ENCODE peak calls at places on chromosome 18, in five cellular contexts. One of them, this sample, is unnamed.

GRCh38 chr18:58473071-58473470 is 155.8 kb downstream of the ALPK2 start:
- DNase-seq in H1: no peak
- DNase-seq in cardiac muscle cell: peak; percentile 45
- DNase-seq in colonic mucosa: no peak
- DNase-seq in adrenal gland: no peak
- DNase-seq in this sample: no peak

GRCh38 chr18:31206787-31207381 is 44.2 kb upstream of the DSC1 start:
- DNase-seq in H1: peak; percentile 52
- DNase-seq in cardiac muscle cell: no peak
- DNase-seq in colonic mucosa: peak; percentile 94
- DNase-seq in adrenal gland: peak; percentile 32
- DNase-seq in this sample: peak; percentile 82

GRCh38 chr18:28365406-28365805 is 188.5 kb upstream of the CDH2 start:
- DNase-seq in H1: no peak
- DNase-seq in cardiac muscle cell: peak; percentile 40
- DNase-seq in colonic mucosa: no peak
- DNase-seq in adrenal gland: no peak
- DNase-seq in this sample: peak; percentile 22

GRCh38 chr18:8890957-8891464 is 185.7 kb downstream of the MTCL1 start:
- DNase-seq in H1: no peak
- DNase-seq in cardiac muscle cell: peak; percentile 84
- DNase-seq in colonic mucosa: no peak
- DNase-seq in adrenal gland: no peak
- DNase-seq in this sample: peak; percentile 81

GRCh38 chr18:78873916-78874505 is 105.6 kb upstream of the SALL3 start:
- DNase-seq in H1: no peak
- DNase-seq in cardiac muscle cell: no peak
- DNase-seq in colonic mucosa: no peak
- DNase-seq in adrenal gland: no peak
- DNase-seq in this sample: no peak

GRCh38 chr18:62827397-62827796 is 112.1 kb downstream of the PHLPP1 start:
- DNase-seq in H1: no peak
- DNase-seq in cardiac muscle cell: no peak
- DNase-seq in colonic mucosa: no peak
- DNase-seq in adrenal gland: no peak
- DNase-seq in this sample: no peak

GRCh38 chr18:31723998-31724711 is 36.5 kb downstream of the SLC25A52 start:
- DNase-seq in H1: no peak
- DNase-seq in cardiac muscle cell: peak; percentile 34
- DNase-seq in colonic mucosa: no peak
- DNase-seq in adrenal gland: peak; percentile 46
- DNase-seq in this sample: no peak

GRCh38 chr18:6950641-6951040 is 167.0 kb downstream of the LAMA1 start:
- DNase-seq in H1: no peak
- DNase-seq in cardiac muscle cell: no peak
- DNase-seq in colonic mucosa: no peak
- DNase-seq in adrenal gland: no peak
- DNase-seq in this sample: no peak

GRCh38 chr18:50179465-50179864 is 15.5 kb downstream of the MYO5B start:
- DNase-seq in H1: no peak
- DNase-seq in cardiac muscle cell: no peak
- DNase-seq in colonic mucosa: no peak
- DNase-seq in adrenal gland: no peak
- DNase-seq in this sample: no peak

GRCh38 chr18:8507361-8507760 is 101.9 kb upstream of the RAB12 start:
- DNase-seq in H1: peak; percentile 46
- DNase-seq in cardiac muscle cell: peak; percentile 21
- DNase-seq in colonic mucosa: no peak
- DNase-seq in adrenal gland: no peak
- DNase-seq in this sample: no peak

GRCh38 chr18:31205273-31205672 is 42.6 kb upstream of the DSC1 start:
- DNase-seq in H1: no peak
- DNase-seq in cardiac muscle cell: no peak
- DNase-seq in colonic mucosa: no peak
- DNase-seq in adrenal gland: no peak
- DNase-seq in this sample: no peak

GRCh38 chr18:49613141-49613641 is 51.3 kb downstream of the LIPG start:
- DNase-seq in H1: peak; percentile 78
- DNase-seq in cardiac muscle cell: no peak
- DNase-seq in colonic mucosa: no peak
- DNase-seq in adrenal gland: no peak
- DNase-seq in this sample: no peak

GRCh38 chr18:27921904-27922541 is 254.9 kb downstream of the CDH2 start:
- DNase-seq in H1: no peak
- DNase-seq in cardiac muscle cell: peak; percentile 69
- DNase-seq in colonic mucosa: no peak
- DNase-seq in adrenal gland: no peak
- DNase-seq in this sample: peak; percentile 68

GRCh38 chr18:8615397-8616025 is 6.3 kb downstream of the RAB12 start:
- DNase-seq in H1: no peak
- DNase-seq in cardiac muscle cell: peak; percentile 92
- DNase-seq in colonic mucosa: no peak
- DNase-seq in adrenal gland: peak; percentile 70
- DNase-seq in this sample: peak; percentile 66

GRCh38 chr18:62366992-62367391 is 41.9 kb downstream of the TNFRSF11A start:
- DNase-seq in H1: no peak
- DNase-seq in cardiac muscle cell: no peak
- DNase-seq in colonic mucosa: no peak
- DNase-seq in adrenal gland: no peak
- DNase-seq in this sample: no peak

GRCh38 chr18:7070466-7070865 is 47.1 kb downstream of the LAMA1 start:
- DNase-seq in H1: no peak
- DNase-seq in cardiac muscle cell: no peak
- DNase-seq in colonic mucosa: no peak
- DNase-seq in adrenal gland: no peak
- DNase-seq in this sample: no peak

GRCh38 chr18:9106800-9107574 is 4.5 kb downstream of the NDUFV2 start:
- DNase-seq in H1: no peak
- DNase-seq in cardiac muscle cell: no peak
- DNase-seq in colonic mucosa: no peak
- DNase-seq in adrenal gland: no peak
- DNase-seq in this sample: no peak

GRCh38 chr18:49227456-49227855 is 233.0 kb downstream of the DYM start:
- DNase-seq in H1: no peak
- DNase-seq in cardiac muscle cell: no peak
- DNase-seq in colonic mucosa: peak; percentile 73
- DNase-seq in adrenal gland: no peak
- DNase-seq in this sample: no peak

GRCh38 chr18:57959278-57959677 is 84.7 kb upstream of the NEDD4L start:
- DNase-seq in H1: no peak
- DNase-seq in cardiac muscle cell: peak; percentile 56
- DNase-seq in colonic mucosa: peak; percentile 62
- DNase-seq in adrenal gland: peak; percentile 21
- DNase-seq in this sample: peak; percentile 70

GRCh38 chr18:62339106-62339988 is 14.2 kb downstream of the TNFRSF11A start:
- DNase-seq in H1: peak; percentile 53
- DNase-seq in cardiac muscle cell: peak; percentile 55
- DNase-seq in colonic mucosa: peak; percentile 56
- DNase-seq in adrenal gland: peak; percentile 30
- DNase-seq in this sample: peak; percentile 52

GRCh38 chr18:22539045-22539444 is 121.3 kb upstream of the CTAGE1 start:
- DNase-seq in H1: no peak
- DNase-seq in cardiac muscle cell: no peak
- DNase-seq in colonic mucosa: no peak
- DNase-seq in adrenal gland: no peak
- DNase-seq in this sample: no peak

GRCh38 chr18:63907649-63908048 is at the start of gene SERPINB10:
- DNase-seq in H1: no peak
- DNase-seq in cardiac muscle cell: no peak
- DNase-seq in colonic mucosa: no peak
- DNase-seq in adrenal gland: no peak
- DNase-seq in this sample: no peak

GRCh38 chr18:1732143-1732542 is 827.5 kb downstream of the ADCYAP1 start:
- DNase-seq in H1: no peak
- DNase-seq in cardiac muscle cell: no peak
- DNase-seq in colonic mucosa: no peak
- DNase-seq in adrenal gland: no peak
- DNase-seq in this sample: no peak

GRCh38 chr18:35215026-35215425 is 25.8 kb upstream of the ZNF397 start:
- DNase-seq in H1: no peak
- DNase-seq in cardiac muscle cell: no peak
- DNase-seq in colonic mucosa: no peak
- DNase-seq in adrenal gland: no peak
- DNase-seq in this sample: no peak

GRCh38 chr18:8908792-8909510 is 193.5 kb upstream of the NDUFV2 start:
- DNase-seq in H1: no peak
- DNase-seq in cardiac muscle cell: no peak
- DNase-seq in colonic mucosa: no peak
- DNase-seq in adrenal gland: no peak
- DNase-seq in this sample: no peak

GRCh38 chr18:3867768-3868445 is 417.9 kb downstream of the TGIF1 start:
- DNase-seq in H1: no peak
- DNase-seq in cardiac muscle cell: peak; percentile 46
- DNase-seq in colonic mucosa: no peak
- DNase-seq in adrenal gland: no peak
- DNase-seq in this sample: no peak

GRCh38 chr18:6732952-6733351 is 3.4 kb downstream of the ARHGAP28 start:
- DNase-seq in H1: no peak
- DNase-seq in cardiac muscle cell: no peak
- DNase-seq in colonic mucosa: no peak
- DNase-seq in adrenal gland: no peak
- DNase-seq in this sample: no peak

GRCh38 chr18:68428026-68428425 is 286.9 kb downstream of the TMX3 start:
- DNase-seq in H1: no peak
- DNase-seq in cardiac muscle cell: peak; percentile 53
- DNase-seq in colonic mucosa: no peak
- DNase-seq in adrenal gland: no peak
- DNase-seq in this sample: peak; percentile 17

GRCh38 chr18:10025756-10026290 is 112.0 kb downstream of the VAPA start:
- DNase-seq in H1: no peak
- DNase-seq in cardiac muscle cell: peak; percentile 46
- DNase-seq in colonic mucosa: no peak
- DNase-seq in adrenal gland: no peak
- DNase-seq in this sample: no peak

GRCh38 chr18:49764032-49764431 is 49.3 kb downstream of the ACAA2 start:
- DNase-seq in H1: no peak
- DNase-seq in cardiac muscle cell: peak; percentile 41
- DNase-seq in colonic mucosa: no peak
- DNase-seq in adrenal gland: no peak
- DNase-seq in this sample: no peak

GRCh38 chr18:48743046-48743445 is 204.2 kb downstream of the CTIF start:
- DNase-seq in H1: no peak
- DNase-seq in cardiac muscle cell: peak; percentile 74
- DNase-seq in colonic mucosa: peak; percentile 32
- DNase-seq in adrenal gland: peak; percentile 61
- DNase-seq in this sample: peak; percentile 41

GRCh38 chr18:5746844-5747243 is 148.5 kb downstream of the TMEM200C start:
- DNase-seq in H1: no peak
- DNase-seq in cardiac muscle cell: no peak
- DNase-seq in colonic mucosa: no peak
- DNase-seq in adrenal gland: no peak
- DNase-seq in this sample: peak; percentile 29

GRCh38 chr18:12342661-12343060 is 34.4 kb downstream of the AFG3L2 start:
- DNase-seq in H1: no peak
- DNase-seq in cardiac muscle cell: no peak
- DNase-seq in colonic mucosa: no peak
- DNase-seq in adrenal gland: no peak
- DNase-seq in this sample: no peak

GRCh38 chr18:12346240-12346565 is 30.8 kb downstream of the AFG3L2 start:
- DNase-seq in H1: no peak
- DNase-seq in cardiac muscle cell: no peak
- DNase-seq in colonic mucosa: no peak
- DNase-seq in adrenal gland: no peak
- DNase-seq in this sample: no peak

GRCh38 chr18:12347895-12348294 is 29.1 kb downstream of the AFG3L2 start:
- DNase-seq in H1: no peak
- DNase-seq in cardiac muscle cell: no peak
- DNase-seq in colonic mucosa: no peak
- DNase-seq in adrenal gland: no peak
- DNase-seq in this sample: no peak

GRCh38 chr18:12345491-12346239 is 31.4 kb downstream of the AFG3L2 start:
- DNase-seq in H1: no peak
- DNase-seq in cardiac muscle cell: no peak
- DNase-seq in colonic mucosa: no peak
- DNase-seq in adrenal gland: no peak
- DNase-seq in this sample: no peak
- H3K36me3 ChIP-seq in H1: peaks cover 12% of the 10 kb centered on the region
- H3K36me3 ChIP-seq in cardiac muscle cell: peaks cover 82% of the 10 kb centered on the region
- H3K36me3 ChIP-seq in colonic mucosa: peaks cover 34% of the 10 kb centered on the region
- H3K36me3 ChIP-seq in adrenal gland: no peaks in the 10 kb centered on the region
- H3K36me3 ChIP-seq in this sample: no peaks in the 10 kb centered on the region

GRCh38 chr18:54191352-54191751 is 33.1 kb downstream of the MBD2 start:
- DNase-seq in H1: no peak
- DNase-seq in cardiac muscle cell: no peak
- DNase-seq in colonic mucosa: no peak
- DNase-seq in adrenal gland: no peak
- DNase-seq in this sample: peak; percentile 11
- H3K36me3 ChIP-seq in H1: no peaks in the 10 kb centered on the region
- H3K36me3 ChIP-seq in cardiac muscle cell: peaks cover 10% of the 10 kb centered on the region
- H3K36me3 ChIP-seq in colonic mucosa: no peaks in the 10 kb centered on the region
- H3K36me3 ChIP-seq in adrenal gland: no peaks in the 10 kb centered on the region
- H3K36me3 ChIP-seq in this sample: no peaks in the 10 kb centered on the region

GRCh38 chr18:55234366-55235093 is 275.3 kb upstream of the CCDC68 start:
- DNase-seq in H1: peak; percentile 87
- DNase-seq in cardiac muscle cell: peak; percentile 88
- DNase-seq in colonic mucosa: peak; percentile 84
- DNase-seq in adrenal gland: peak; percentile 67
- DNase-seq in this sample: peak; percentile 88

GRCh38 chr18:55235094-55235461 is 275.8 kb upstream of the CCDC68 start:
- DNase-seq in H1: no peak
- DNase-seq in cardiac muscle cell: no peak
- DNase-seq in colonic mucosa: no peak
- DNase-seq in adrenal gland: no peak
- DNase-seq in this sample: no peak

GRCh38 chr18:55236150-55236931 is 277.1 kb upstream of the CCDC68 start:
- DNase-seq in H1: no peak
- DNase-seq in cardiac muscle cell: peak; percentile 82
- DNase-seq in colonic mucosa: no peak
- DNase-seq in adrenal gland: no peak
- DNase-seq in this sample: no peak

GRCh38 chr18:55232506-55232905 is 273.2 kb upstream of the CCDC68 start:
- DNase-seq in H1: no peak
- DNase-seq in cardiac muscle cell: no peak
- DNase-seq in colonic mucosa: no peak
- DNase-seq in adrenal gland: no peak
- DNase-seq in this sample: no peak

GRCh38 chr18:55233850-55234249 is 274.6 kb upstream of the CCDC68 start:
- DNase-seq in H1: no peak
- DNase-seq in cardiac muscle cell: peak; percentile 75
- DNase-seq in colonic mucosa: no peak
- DNase-seq in adrenal gland: no peak
- DNase-seq in this sample: no peak
- H3K36me3 ChIP-seq in H1: peaks cover 5% of the 10 kb centered on the region
- H3K36me3 ChIP-seq in cardiac muscle cell: peaks cover 12% of the 10 kb centered on the region
- H3K36me3 ChIP-seq in colonic mucosa: no peaks in the 10 kb centered on the region
- H3K36me3 ChIP-seq in adrenal gland: no peaks in the 10 kb centered on the region
- H3K36me3 ChIP-seq in this sample: no peaks in the 10 kb centered on the region

DNA sequence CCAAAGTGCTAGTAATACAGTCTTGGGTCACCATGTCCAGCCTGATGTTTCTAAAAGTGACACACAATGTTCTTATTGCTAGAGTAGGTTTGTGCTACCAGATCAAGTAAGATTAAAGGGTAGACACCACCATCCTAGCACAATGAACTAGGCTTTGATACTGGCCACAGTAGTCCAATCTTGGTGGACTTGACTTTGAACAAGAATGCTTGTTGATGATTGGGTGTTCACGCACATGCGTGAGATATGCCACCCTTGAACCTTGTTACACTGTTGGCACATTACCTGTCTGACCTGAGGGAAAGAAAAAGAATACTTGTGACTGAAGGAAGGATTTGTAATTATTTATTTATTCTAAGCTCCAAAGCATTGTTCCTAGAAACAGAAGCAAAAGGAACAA is 72.1 kb upstream of the EMILIN2 start:
- DNase-seq in H1: no peak
- DNase-seq in cardiac muscle cell: no peak
- DNase-seq in colonic mucosa: no peak
- DNase-seq in adrenal gland: no peak
- DNase-seq in this sample: no peak
- H3K36me3 ChIP-seq in H1: no peaks in the 10 kb centered on the region
- H3K36me3 ChIP-seq in cardiac muscle cell: peaks cover 59% of the 10 kb centered on the region
- H3K36me3 ChIP-seq in colonic mucosa: peaks cover 9% of the 10 kb centered on the region
- H3K36me3 ChIP-seq in adrenal gland: no peaks in the 10 kb centered on the region
- H3K36me3 ChIP-seq in this sample: no peaks in the 10 kb centered on the region

This sample was measured in hepatocyte.